ENCODE peak calls at places on chromosomes 13 and 19, in five cellular contexts. N is breast epithelium, C is IMR-90, S is body of pancreas, M is transverse colon. Y is an unnamed sample. For H3K4me1, the result is how much of the 10 kb centered on the place peaks cover.

GRCh38 chr13:71499235-71499634 is 367.8 kb downstream of the DACH1 start:
- DNase-seq in N (no peak), C (no peak), S (no peak), M (no peak), Y (no peak)

GRCh38 chr13:72839831-72840426 is 58.0 kb downstream of the PIBF1 start:
- DNase-seq in N (no peak), C (peak), S (peak), M (peak), Y (no peak)

GRCh38 chr13:20390526-20391175 is 135.0 kb downstream of the CRYL1 start:
- DNase-seq in N (no peak), C (no peak), S (no peak), M (no peak), Y (no peak)

GRCh38 chr19:3028305-3029069 is 593 bp downstream of the TLE2 start:
- DNase-seq in N (peak), C (no peak), S (peak), M (peak), Y (no peak)

GRCh38 chr19:31783592-31783991 is 434.4 kb upstream of the TSHZ3 start:
- DNase-seq in N (no peak), C (no peak), S (no peak), M (no peak), Y (peak)

GRCh38 chr13:49444517-49445395 is 682 bp downstream of the SETDB2 start:
- DNase-seq in N (no peak), C (peak), S (no peak), M (peak), Y (no peak)

GRCh38 chr19:4389511-4390016 is 10.8 kb downstream of the SH3GL1 start:
- DNase-seq in N (no peak), C (no peak), S (no peak), M (no peak), Y (no peak)

GRCh38 chr13:23025848-23026608 is 154.8 kb upstream of the SGCG start:
- DNase-seq in N (no peak), C (no peak), S (no peak), M (no peak), Y (no peak)

GRCh38 chr19:42370667-42371066 is 19.4 kb downstream of the CNFN start:
- DNase-seq in N (no peak), C (no peak), S (no peak), M (no peak), Y (no peak)

GRCh38 chr13:51230473-51231105 is 8.4 kb downstream of the FAM124A start:
- DNase-seq in N (peak), C (peak), S (peak), M (peak), Y (no peak)

GRCh38 chr13:71865858-71866172 is 1.2 kb downstream of the DACH1 start:
- DNase-seq in N (no peak), C (no peak), S (no peak), M (peak), Y (no peak)

GRCh38 chr13:66962953-66963352 is 267.2 kb downstream of the PCDH9 start:
- DNase-seq in N (no peak), C (no peak), S (no peak), M (no peak), Y (no peak)
- TF ChIP-seq POLR2A in N (no peak), C (no peak), S (no peak), M (no peak), Y (no peak)

DNA sequence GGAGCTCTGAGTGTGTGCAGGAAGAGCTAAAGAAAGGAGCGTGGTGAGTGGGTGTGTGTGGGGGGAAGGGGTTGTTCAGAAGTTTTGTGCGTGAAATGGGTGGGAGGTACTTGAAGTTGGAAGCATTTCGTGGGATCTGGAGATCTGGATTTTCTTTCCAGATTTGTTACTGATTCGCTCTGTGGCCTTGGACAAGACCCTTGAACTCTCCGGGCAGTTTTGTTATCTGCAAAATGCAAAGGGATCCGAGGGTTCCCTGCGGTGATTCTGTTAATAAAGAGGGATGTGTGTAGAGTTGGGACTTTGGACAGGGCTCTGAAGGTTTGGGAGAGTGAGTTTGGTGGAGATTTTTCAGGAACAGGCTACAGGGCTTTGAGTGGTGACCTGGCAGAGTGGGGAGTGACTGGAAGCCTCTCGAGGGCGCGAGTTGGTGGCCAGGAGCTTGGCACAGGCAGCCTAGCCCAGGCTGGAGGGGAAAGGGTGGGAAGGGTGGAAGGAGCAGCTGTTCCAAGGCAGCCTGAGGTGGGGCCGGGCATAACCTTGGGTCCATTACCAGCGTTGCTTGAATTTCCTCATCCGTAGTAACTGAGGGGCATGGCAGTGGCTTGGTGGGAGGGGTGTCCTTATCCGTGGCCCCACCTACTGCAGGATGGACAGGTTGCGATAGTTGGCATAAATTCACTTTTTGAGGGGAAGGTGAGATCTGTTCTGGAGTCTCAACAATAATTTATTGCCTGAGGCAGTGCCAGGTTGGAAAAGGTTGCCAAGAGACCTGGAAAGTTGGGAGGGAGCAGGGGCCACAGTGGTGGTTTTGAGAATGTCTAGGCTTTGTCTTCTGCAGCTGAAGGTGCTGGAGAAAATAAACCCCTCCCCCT is 2.1 kb downstream of the ACTN4 start:
- DNase-seq in N (peak), C (no peak), S (peak), M (peak), Y (no peak)
- H3K4me1 ChIP-seq in N (under half), C (under half), S (half or more), M (half or more), Y (half or more)

GRCh38 chr13:98826156-98826555 is 73.7 kb upstream of the SLC15A1 start:
- DNase-seq in N (no peak), C (peak), S (no peak), M (no peak), Y (no peak)
- H3K27ac ChIP-seq in N (no peak), C (no peak), S (no peak), M (no peak), Y (no peak)

DNA sequence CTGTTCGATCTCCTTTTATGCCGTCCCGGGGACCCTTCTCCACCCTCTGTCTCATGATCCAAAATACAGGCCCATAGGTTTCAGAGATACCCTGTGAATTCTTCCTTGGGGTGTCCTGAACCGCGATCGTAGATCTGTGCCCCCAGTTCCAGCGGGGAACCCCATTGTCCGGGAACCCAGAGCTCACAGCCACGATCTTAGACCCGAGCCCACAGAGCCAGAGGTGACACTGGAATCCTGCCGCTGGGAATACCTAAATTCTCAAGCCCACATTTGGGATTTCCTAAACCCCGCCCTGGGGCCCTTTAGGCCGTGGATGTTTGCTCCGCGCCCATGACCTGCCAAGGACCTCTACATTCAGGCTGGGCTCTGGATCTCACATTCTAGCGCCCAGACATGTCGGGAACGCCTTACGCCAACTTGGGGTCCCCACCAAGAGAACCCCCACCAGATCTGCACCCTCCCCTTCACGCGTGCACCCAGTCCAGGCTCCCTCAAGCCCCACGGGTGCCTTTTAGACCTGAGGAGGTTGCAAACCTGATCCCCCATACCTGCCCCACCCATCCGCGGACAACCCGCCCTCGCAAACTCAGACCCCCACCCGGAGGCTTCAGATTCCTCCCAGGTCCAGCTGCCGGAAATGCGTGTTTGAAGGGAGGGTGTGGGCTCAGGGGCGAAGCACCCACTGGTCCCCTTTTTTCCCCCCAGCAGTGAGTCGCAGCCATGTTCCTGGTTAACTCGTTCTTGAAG is 598 bp downstream of the CAPNS1 start:
- DNase-seq in N (peak), C (peak), S (peak), M (peak), Y (no peak)
- TF ChIP-seq POLR2A in N (no peak), C (no peak), S (no peak), M (no peak), Y (no peak)

GRCh38 chr19:10764340-10764894 is 46.5 kb downstream of the DNM2 start:
- DNase-seq in N (no peak), C (no peak), S (peak), M (peak), Y (no peak)
- H3K4me1 ChIP-seq in N (under half), C (under half), S (half or more), M (half or more), Y (half or more)

GRCh38 chr19:57191141-57192063 is at the start of gene ZNF264:
- DNase-seq in N (peak), C (peak), S (peak), M (peak), Y (peak)
- H3K27ac ChIP-seq in N (peak), C (peak), S (peak), M (peak), Y (peak)

GRCh38 chr19:57599377-57599760 is 316 bp upstream of the ZNF530 start:
- DNase-seq in N (no peak), C (no peak), S (no peak), M (no peak), Y (no peak)

GRCh38 chr19:57599761-57600383 is at the start of gene ZNF530:
- DNase-seq in N (peak), C (peak), S (peak), M (peak), Y (no peak)
- TF ChIP-seq POLR2A in N (no peak), C (no peak), S (no peak), M (no peak), Y (no peak)

GRCh38 chr19:579111-579841 is 6.9 kb downstream of the BSG start:
- DNase-seq in N (no peak), C (no peak), S (no peak), M (no peak), Y (no peak)

GRCh38 chr19:574658-575526 is 2.5 kb downstream of the BSG start:
- DNase-seq in N (no peak), C (peak), S (peak), M (no peak), Y (no peak)

GRCh38 chr19:577439-578392 is 5.3 kb downstream of the BSG start:
- DNase-seq in N (no peak), C (no peak), S (no peak), M (no peak), Y (no peak)

GRCh38 chr19:575527-576506 is 3.4 kb downstream of the BSG start:
- DNase-seq in N (no peak), C (peak), S (peak), M (no peak), Y (no peak)

GRCh38 chr19:576768-577438 is 4.5 kb downstream of the BSG start:
- DNase-seq in N (no peak), C (no peak), S (no peak), M (no peak), Y (no peak)
- H3K4me1 ChIP-seq in N (under half), C (under half), S (under half), M (under half), Y (under half)

DNA sequence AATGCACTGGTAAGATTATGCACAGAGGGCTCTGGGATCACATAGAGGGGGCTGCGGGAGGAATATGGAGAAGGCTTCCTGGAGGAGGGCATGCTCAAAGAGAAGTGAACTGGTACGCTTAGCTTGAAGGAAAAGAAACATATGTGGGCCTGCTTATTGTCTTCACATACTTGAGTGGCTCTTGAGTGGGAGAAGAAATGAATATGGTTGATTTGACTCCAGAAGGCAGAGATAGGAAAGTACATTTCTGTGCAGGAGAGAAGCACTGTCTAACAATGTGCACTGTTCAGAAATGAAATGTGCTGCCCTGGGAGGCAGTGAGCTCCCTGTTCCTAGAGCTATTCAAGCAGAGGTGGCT is 91.2 kb downstream of the KL start:
- DNase-seq in N (no peak), C (no peak), S (no peak), M (no peak), Y (no peak)
- H3K27ac ChIP-seq in N (no peak), C (peak), S (no peak), M (peak), Y (peak)

Y was measured in vagina.